ENCODE peak calls at places on chromosome 7, in eight cellular contexts. I is bronchial epithelial cell, B is endothelial cell, W is body of pancreas, E is heart right ventricle, H is WTC11, K is fibroblast of pulmonary artery, R is GM10248. O is an unnamed sample.

GRCh38 chr7:30147785-30148184 is 13.0 kb downstream of the MTURN start:
- DNase-seq in I (no peak), B (no peak), W (no peak), E (no peak), H (no peak), K (no peak), R (no peak), O (no peak)

GRCh38 chr7:100088621-100089457 is at the start of gene COPS6:
- DNase-seq in I (peak), B (peak), W (peak), E (peak), H (peak), K (peak), R (peak), O (peak)

GRCh38 chr7:28858206-28858605 is 99.9 kb downstream of the TRIL start:
- DNase-seq in I (peak), B (no peak), W (no peak), E (no peak), H (no peak), K (peak), R (no peak), O (no peak)

GRCh38 chr7:40077849-40078248 is 56.6 kb downstream of the MPLKIP start:
- DNase-seq in I (no peak), B (no peak), W (no peak), E (no peak), H (no peak), K (peak), R (no peak), O (no peak)

GRCh38 chr7:28237368-28237767 is 56.8 kb upstream of the JAZF1 start:
- DNase-seq in I (no peak), B (no peak), W (peak), E (no peak), H (no peak), K (no peak), R (no peak), O (no peak)

GRCh38 chr7:159030490-159031134 is 114.1 kb downstream of the VIPR2 start:
- DNase-seq in I (no peak), B (peak), W (peak), E (peak), H (peak), K (peak), R (peak), O (peak)

GRCh38 chr7:50595538-50596102 is 30.4 kb upstream of the DDC start:
- DNase-seq in I (peak), B (peak), W (peak), E (peak), H (no peak), K (peak), R (no peak), O (peak)

GRCh38 chr7:35349001-35349400 is 95.1 kb upstream of the TBX20 start:
- DNase-seq in I (no peak), B (no peak), W (no peak), E (no peak), H (no peak), K (no peak), R (no peak), O (no peak)

GRCh38 chr7:32941181-32941995 is 15.9 kb upstream of the FKBP9 start:
- DNase-seq in I (peak), B (no peak), W (no peak), E (no peak), H (no peak), K (no peak), R (no peak), O (no peak)

DNA sequence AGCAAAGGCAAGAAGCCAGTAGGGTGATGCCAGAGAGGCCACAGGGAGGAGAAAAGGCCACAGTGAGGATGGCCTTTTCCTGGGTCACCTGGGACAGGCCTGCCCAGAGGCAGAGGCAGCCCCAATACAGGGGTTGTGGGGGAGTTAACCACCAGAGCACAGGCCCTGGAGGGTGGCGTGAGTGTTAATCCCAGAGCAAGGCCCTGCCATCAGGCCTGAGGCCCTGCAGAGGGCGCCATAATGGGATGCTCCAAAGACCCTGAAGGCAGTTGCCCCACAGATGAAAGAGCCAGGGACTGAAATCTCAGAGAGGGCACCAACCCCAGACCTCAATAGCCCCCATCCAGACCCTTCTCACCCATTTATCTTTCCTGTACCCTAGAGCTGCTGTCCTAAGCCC is 23.9 kb downstream of the SLC13A4 start:
- DNase-seq in I (no peak), B (no peak), W (no peak), E (no peak), H (peak), K (no peak), R (no peak), O (peak)
- TF ChIP-seq CTCF in I (peak), B (peak), W (no peak), E (no peak), H (peak), K (peak), R (peak), O (peak)

GRCh38 chr7:15389073-15389472 is 172.7 kb downstream of the AGMO start:
- DNase-seq in I (peak), B (no peak), W (no peak), E (no peak), H (no peak), K (no peak), R (no peak), O (no peak)
- TF ChIP-seq CTCF in I (no peak), B (no peak), W (no peak), E (no peak), H (no peak), K (peak), R (no peak), O (no peak)

GRCh38 chr7:128450409-128450808 is 5.3 kb upstream of the HILPDA start:
- DNase-seq in I (no peak), B (no peak), W (no peak), E (no peak), H (no peak), K (no peak), R (no peak), O (peak)

GRCh38 chr7:128448751-128449300 is 6.9 kb upstream of the HILPDA start:
- DNase-seq in I (no peak), B (no peak), W (no peak), E (no peak), H (no peak), K (no peak), R (no peak), O (no peak)

GRCh38 chr7:128446306-128446705 is 9.4 kb upstream of the HILPDA start:
- DNase-seq in I (no peak), B (no peak), W (no peak), E (peak), H (no peak), K (no peak), R (no peak), O (no peak)

GRCh38 chr7:128450913-128451312 is 4.8 kb upstream of the HILPDA start:
- DNase-seq in I (no peak), B (no peak), W (no peak), E (no peak), H (no peak), K (no peak), R (no peak), O (no peak)

GRCh38 chr7:128447944-128448556 is 7.6 kb upstream of the HILPDA start:
- DNase-seq in I (no peak), B (no peak), W (no peak), E (no peak), H (no peak), K (no peak), R (no peak), O (peak)
- TF ChIP-seq CTCF in I (no peak), B (no peak), W (no peak), E (no peak), H (no peak), K (no peak), R (no peak), O (no peak)

GRCh38 chr7:44743750-44744149 is 4.9 kb upstream of the ZMIZ2 start:
- DNase-seq in I (no peak), B (no peak), W (no peak), E (no peak), H (no peak), K (no peak), R (no peak), O (no peak)
- TF ChIP-seq CTCF in I (no peak), B (no peak), W (no peak), E (no peak), H (no peak), K (no peak), R (no peak), O (no peak)

DNA sequence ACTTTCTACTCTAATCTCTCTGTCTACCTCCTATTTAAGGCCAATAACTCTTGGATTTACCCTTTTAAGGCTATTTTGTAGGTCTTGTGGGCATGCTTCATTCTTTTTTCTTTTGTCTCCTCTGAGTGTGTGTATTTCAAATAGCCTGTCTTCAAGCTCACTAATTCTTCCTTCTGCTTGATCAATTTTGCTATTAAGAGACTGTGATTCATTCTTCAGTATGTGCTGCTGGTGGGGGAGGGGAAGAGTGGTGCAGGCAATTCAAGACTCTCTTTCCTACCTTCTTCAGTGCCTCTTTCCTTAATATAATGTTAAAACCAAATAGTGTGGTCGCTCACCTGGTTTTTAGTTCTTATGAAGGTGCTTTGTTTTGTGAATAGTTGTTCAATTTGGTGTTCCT is 20.0 kb downstream of the ABCB1 start:
- DNase-seq in I (peak), B (no peak), W (no peak), E (no peak), H (no peak), K (no peak), R (no peak), O (no peak)
- TF ChIP-seq CTCF in I (no peak), B (no peak), W (no peak), E (no peak), H (no peak), K (no peak), R (no peak), O (no peak)

GRCh38 chr7:8433477-8434289 is at the start of gene NXPH1:
- DNase-seq in I (no peak), B (peak), W (peak), E (no peak), H (peak), K (no peak), R (no peak), O (no peak)
- TF ChIP-seq CTCF in I (no peak), B (peak), W (peak), E (no peak), H (peak), K (no peak), R (no peak), O (no peak)

DNA sequence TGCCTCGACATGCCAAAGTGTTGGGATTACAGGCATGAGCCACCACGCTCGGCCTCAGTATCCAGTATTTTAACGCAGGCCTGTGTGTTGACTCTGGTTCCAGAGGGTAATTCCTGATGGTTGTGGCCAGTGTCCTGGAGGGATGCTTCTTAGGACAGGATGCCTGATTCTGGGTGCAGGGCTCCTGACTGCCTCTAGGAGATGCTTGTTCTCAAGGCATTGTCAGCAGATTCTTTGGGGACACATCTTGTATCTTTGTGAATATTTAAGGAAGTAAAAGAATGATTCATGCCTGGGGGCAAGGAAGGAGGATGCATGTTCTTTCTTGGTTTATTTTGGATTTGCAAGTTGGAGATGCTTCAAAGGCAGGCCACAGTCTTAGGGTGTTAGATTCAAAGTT is 2.2 kb downstream of the ZDHHC4 start:
- DNase-seq in I (no peak), B (no peak), W (no peak), E (no peak), H (no peak), K (peak), R (no peak), O (no peak)
- TF ChIP-seq CTCF in I (peak), B (peak), W (no peak), E (no peak), H (no peak), K (peak), R (peak), O (peak)

DNA sequence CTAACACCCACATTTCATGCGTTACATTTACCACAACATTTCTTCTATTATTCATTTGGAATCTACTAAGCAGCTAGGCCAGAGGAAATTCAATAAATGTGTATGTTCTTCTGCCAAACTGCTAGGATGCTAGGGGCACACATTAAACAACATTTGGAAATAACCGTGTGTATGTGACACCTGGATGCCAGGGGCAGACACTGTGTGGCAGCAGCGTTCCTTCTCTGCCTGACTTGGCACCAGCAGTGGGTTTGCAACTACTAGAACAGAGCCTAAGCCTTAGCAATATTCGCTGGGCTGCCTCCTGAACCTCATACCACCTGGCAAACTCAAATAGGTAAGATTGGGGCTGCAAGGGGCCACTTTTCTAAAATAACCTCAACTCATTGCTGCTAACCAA is 182.1 kb downstream of the CHCHD3 start:
- DNase-seq in I (no peak), B (no peak), W (no peak), E (no peak), H (no peak), K (peak), R (no peak), O (no peak)
- TF ChIP-seq CTCF in I (no peak), B (no peak), W (peak), E (no peak), H (no peak), K (peak), R (no peak), O (no peak)

O was measured in activated CD8-positive, alpha-beta T cell treated with anti-CD3 and anti-CD28 coated beads for 36 hours.